ENCODE peak calls at places on chromosome 18, in nine cellular contexts. A is H9; V is Peyer's patch; Q is CD4-positive, alpha-beta T cell; J is cardiac fibroblast; Y is brain microvascular endothelial cell; K is fibroblast of lung; S is heart left ventricle; H is AG10803. Z is an unnamed sample.

GRCh38 chr18:48126240-48126639 is 195.8 kb upstream of the SMAD2 start:
- DNase-seq in H (no peak), K (no peak), A (no peak), J (no peak), S (no peak), V (no peak), Q (no peak), Y (no peak), Z (no peak)

GRCh38 chr18:22332590-22332989 is 85.1 kb downstream of the CTAGE1 start:
- DNase-seq in J (no peak), S (no peak), H (no peak), Y (no peak), V (no peak), Q (no peak), K (no peak), A (peak; percentile 82), Z (no peak)

GRCh38 chr18:48728204-48728833 is 189.5 kb downstream of the CTIF start:
- DNase-seq in S (peak; percentile 67), A (no peak), Q (no peak), H (peak; percentile 99), J (peak; percentile 97), K (peak; percentile 100), Y (peak; percentile 99), V (no peak), Z (peak; percentile 99)

GRCh38 chr18:29874519-29875098 is 1167.9 kb downstream of the DSC3 start:
- DNase-seq in H (peak; percentile 13), A (peak; percentile 41), V (no peak), Y (no peak), K (peak; percentile 39), J (peak; percentile 63), Q (no peak), S (no peak), Z (peak; percentile 53)

GRCh38 chr18:45509535-45509934 is 105.7 kb upstream of the SLC14A2 start:
- DNase-seq in K (no peak), V (no peak), A (no peak), Q (no peak), H (no peak), Y (no peak), S (no peak), J (no peak), Z (no peak)

GRCh38 chr18:22342625-22343024 is 75.1 kb downstream of the CTAGE1 start:
- DNase-seq in V (peak; percentile 90), A (no peak), S (peak; percentile 50), Y (peak; percentile 64), K (peak; percentile 97), J (peak; percentile 54), H (peak; percentile 47), Q (no peak), Z (peak; percentile 89)

GRCh38 chr18:9653390-9653789 is 39.0 kb upstream of the PPP4R1 start:
- DNase-seq in Y (peak; percentile 15), K (no peak), H (no peak), J (peak; percentile 55), S (peak; percentile 44), A (no peak), Q (no peak), V (no peak), Z (peak; percentile 26)

GRCh38 chr18:77314952-77315351 is 65.3 kb downstream of the GALR1 start:
- DNase-seq in H (no peak), J (no peak), V (no peak), K (no peak), Y (no peak), S (no peak), A (no peak), Q (no peak), Z (no peak)

GRCh38 chr18:26516964-26517363 is 31.4 kb downstream of the KCTD1 start:
- DNase-seq in H (no peak), Y (peak; percentile 46), V (no peak), Q (no peak), J (peak; percentile 33), S (no peak), A (no peak), K (peak; percentile 55), Z (no peak)

GRCh38 chr18:39795350-39795749 is 2159.7 kb upstream of the PIK3C3 start:
- DNase-seq in K (no peak), Y (no peak), V (no peak), H (no peak), J (no peak), S (no peak), Q (no peak), A (no peak), Z (no peak)
- TF ChIP-seq CTCF in K (no peak), Y (peak; percentile 6), V (no peak), H (no peak), J (no peak), S (no peak), Q (no peak), A (peak; percentile 62), Z (peak; percentile 1)

DNA sequence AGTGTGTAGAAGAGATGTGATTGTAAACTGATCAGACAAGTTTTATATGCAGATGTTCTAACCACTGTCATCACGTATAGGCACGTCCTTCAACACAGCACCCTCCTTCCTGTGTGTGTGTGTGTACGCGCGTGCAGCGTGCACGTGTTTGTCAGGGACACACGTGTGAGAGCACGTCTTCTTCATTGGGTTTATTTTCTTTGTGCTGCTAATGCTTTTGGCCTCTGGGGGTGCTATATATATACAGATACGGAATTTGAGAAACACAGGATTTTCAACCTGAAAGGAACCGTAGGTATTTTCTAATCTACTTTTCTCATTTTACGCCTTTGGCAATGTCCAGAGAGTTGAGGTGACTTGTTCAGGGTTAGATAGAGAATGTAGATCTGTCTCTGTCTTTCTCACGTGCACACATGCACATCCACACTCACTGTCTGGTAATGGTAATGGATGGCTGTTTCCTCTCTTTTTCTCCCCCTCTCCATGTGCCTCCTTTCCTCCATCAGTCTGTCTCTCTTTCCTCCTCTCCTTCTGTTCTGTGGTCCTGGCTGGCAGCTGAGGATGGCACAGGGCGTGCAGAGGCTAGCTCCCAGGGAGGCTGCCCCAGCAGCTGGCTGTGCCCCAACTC is 13.4 kb upstream of the CELF4 start:
- DNase-seq in K (no peak), H (peak; percentile 23), J (peak; percentile 58), V (no peak), Y (peak; percentile 17), A (no peak), Q (no peak), S (no peak), Z (peak; percentile 4)
- TF ChIP-seq CTCF in K (peak; percentile 38), H (peak; percentile 43), J (no peak), V (peak; percentile 12), Y (peak; percentile 9), A (peak; percentile 64), Q (no peak), S (peak; percentile 33), Z (peak; percentile 39)

DNA sequence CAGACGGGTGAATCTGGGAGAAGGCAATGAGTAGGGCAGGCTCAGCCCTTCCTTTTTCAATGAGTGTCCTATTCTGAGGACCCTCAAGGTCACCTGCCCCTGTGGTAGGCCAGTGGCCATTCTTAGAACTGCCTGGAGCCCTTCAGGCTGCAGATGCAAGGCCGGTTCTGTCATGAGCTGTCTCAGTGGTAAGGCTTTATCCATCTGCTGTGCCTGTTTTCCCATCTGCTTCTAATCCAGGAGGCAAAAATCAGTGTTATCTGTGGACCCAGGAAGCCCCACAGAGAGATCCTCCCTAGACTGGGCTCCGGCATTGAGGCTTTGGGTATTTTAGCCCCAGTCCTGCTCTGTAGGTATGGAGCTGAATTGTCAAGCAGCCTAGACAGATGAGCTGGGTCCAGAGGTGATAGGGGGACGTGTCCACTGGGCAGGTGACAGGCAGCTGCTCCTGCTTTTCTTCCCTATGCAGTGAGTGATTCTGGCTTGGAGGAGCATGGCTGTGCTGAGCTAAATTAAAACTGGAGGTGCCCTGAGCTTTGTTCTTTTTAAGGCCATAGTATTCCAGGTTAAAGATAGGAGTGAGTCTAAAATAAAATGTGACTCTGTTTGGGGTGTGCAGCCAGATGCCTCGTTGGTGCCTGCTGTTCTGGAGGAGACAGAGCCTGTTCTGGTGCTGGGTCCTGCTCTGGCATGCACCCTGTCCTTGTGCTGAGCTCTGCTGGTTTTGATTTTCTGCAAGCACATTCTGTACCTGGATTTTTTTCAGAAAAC is 92.5 kb downstream of the FHOD3 start:
- DNase-seq in Q (no peak), A (no peak), S (peak; percentile 69), Y (no peak), K (no peak), J (no peak), V (no peak), H (no peak), Z (no peak)
- TF ChIP-seq CTCF in Q (no peak), A (no peak), S (no peak), Y (no peak), K (no peak), J (no peak), V (no peak), H (no peak), Z (no peak)

GRCh38 chr18:43420091-43420490 is 142.8 kb upstream of the SYT4 start:
- DNase-seq in Y (no peak), H (no peak), K (no peak), A (no peak), Q (no peak), V (no peak), J (no peak), S (no peak), Z (no peak)

GRCh38 chr18:43420950-43421349 is 143.7 kb upstream of the SYT4 start:
- DNase-seq in H (no peak), Q (no peak), Y (no peak), K (no peak), J (no peak), A (peak; percentile 28), V (no peak), S (no peak), Z (no peak)

DNA sequence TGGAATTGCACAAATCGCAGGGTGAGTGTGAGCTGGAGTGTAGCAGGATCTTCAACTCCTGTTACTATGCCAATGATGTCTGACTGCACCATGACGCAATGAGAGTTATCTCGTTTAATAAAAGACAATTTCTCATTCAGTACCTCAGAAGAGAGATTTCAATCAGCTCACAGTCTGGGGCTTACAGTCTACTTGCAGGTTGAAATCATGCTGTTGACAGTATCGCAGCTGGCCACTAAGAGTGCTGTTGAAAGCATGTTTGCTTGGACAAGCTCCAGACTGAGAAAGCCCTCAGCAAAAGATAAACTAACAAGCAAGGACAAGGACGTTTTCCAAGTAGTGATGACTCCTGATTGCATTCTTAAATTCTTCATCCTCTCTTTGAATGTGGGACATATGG is 145.2 kb upstream of the SYT4 start:
- DNase-seq in A (peak; percentile 39), V (no peak), H (no peak), Q (no peak), K (peak; percentile 3), S (no peak), Y (peak; percentile 31), J (peak; percentile 4), Z (peak; percentile 5)
- TF ChIP-seq CTCF in A (peak; percentile 53), V (no peak), H (no peak), Q (no peak), K (peak; percentile 13), S (no peak), Y (peak; percentile 47), J (peak; percentile 9), Z (no peak)

DNA sequence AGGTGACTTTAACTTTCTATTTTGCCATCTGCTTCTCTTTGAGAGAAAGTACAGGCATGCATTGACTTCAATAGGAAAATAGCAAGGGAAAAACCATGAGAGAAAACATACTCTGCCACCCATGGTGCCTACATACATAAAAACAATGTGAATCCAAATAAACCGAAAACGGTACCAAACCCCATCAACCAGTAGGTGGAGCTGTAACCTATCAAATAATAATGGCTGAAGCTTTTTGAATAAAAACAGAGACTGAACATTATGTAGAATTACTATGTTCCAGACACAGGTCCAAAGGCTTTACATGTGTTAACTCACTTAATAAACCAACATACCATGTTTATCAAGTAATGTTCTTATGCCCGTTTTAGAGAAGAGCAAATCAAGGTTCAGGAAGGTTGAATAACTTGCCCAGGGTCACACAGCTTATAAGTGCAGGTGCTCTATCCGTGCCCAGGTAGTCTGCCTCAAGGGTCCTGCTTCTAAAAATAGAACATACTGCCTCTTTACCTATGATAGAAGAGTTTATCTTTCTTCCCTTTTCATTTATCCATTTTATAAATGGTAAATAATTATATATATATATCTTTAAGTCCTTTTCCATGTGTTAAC is 293.9 kb upstream of the SYT4 start:
- DNase-seq in Q (no peak), Y (peak; percentile 65), J (peak; percentile 66), K (peak; percentile 25), S (no peak), V (no peak), H (peak; percentile 50), A (no peak), Z (peak; percentile 72)
- TF ChIP-seq CTCF in Q (peak; percentile 34), Y (peak; percentile 57), J (peak; percentile 66), K (peak; percentile 81), S (peak; percentile 73), V (peak; percentile 58), H (peak; percentile 86), A (peak; percentile 90), Z (peak; percentile 76)

Z was measured in astrocyte of the spinal cord.